ENCODE peak calls at places on chromosomes 1 and 21, in seven cellular contexts. C is cardiac muscle cell, H is epithelial cell of proximal tubule, L is SK-N-SH, O is cardiac fibroblast, W is A549, Z is thoracic aorta. N is an unnamed sample.

GRCh38 chr1:41315482-41315823 is 45.8 kb upstream of the FOXO6 start:
- DNase-seq in C (no peak), H (no peak), L (no peak), O (peak; percentile 63), W (no peak), Z (no peak), N (no peak)

GRCh38 chr1:226185153-226186036 is 1.1 kb downstream of the ACBD3 start:
- DNase-seq in C (no peak), H (no peak), L (no peak), O (peak; percentile 34), W (no peak), Z (no peak), N (no peak)

GRCh38 chr1:205774277-205775014 is 836 bp downstream of the RAB29 start:
- DNase-seq in C (peak; percentile 5), H (no peak), L (peak; percentile 45), O (peak; percentile 14), W (no peak), Z (no peak), N (no peak)

GRCh38 chr21:46092026-46092764 is 5.7 kb upstream of the COL6A2 start:
- DNase-seq in C (no peak), H (no peak), L (no peak), O (peak; percentile 86), W (no peak), Z (peak; percentile 79), N (no peak)

GRCh38 chr1:17653728-17654351 is 101.3 kb upstream of the ACTL8 start:
- DNase-seq in C (peak; percentile 71), H (no peak), L (peak; percentile 85), O (peak; percentile 59), W (peak; percentile 24), Z (no peak), N (no peak)

GRCh38 chr1:225448146-225448805 is 20.4 kb upstream of the LBR start:
- DNase-seq in C (no peak), H (no peak), L (no peak), O (no peak), W (no peak), Z (no peak), N (no peak)

GRCh38 chr1:206897175-206897574 is at the start of gene IL24:
- DNase-seq in C (no peak), H (no peak), L (no peak), O (peak; percentile 17), W (no peak), Z (no peak), N (no peak)

GRCh38 chr21:30990514-30991304 is 47.6 kb downstream of the KRTAP19-8 start:
- DNase-seq in C (no peak), H (no peak), L (no peak), O (no peak), W (no peak), Z (no peak), N (no peak)

GRCh38 chr1:11691928-11692711 is 610 bp downstream of the DRAXIN start:
- DNase-seq in C (no peak), H (no peak), L (no peak), O (no peak), W (no peak), Z (no peak), N (no peak)

GRCh38 chr1:168560370-168560769 is 16.0 kb upstream of the XCL1 start:
- DNase-seq in C (no peak), H (no peak), L (no peak), O (no peak), W (no peak), Z (no peak), N (no peak)

GRCh38 chr1:153355445-153356071 is 2.1 kb upstream of the S100A9 start:
- DNase-seq in C (peak; percentile 69), H (no peak), L (peak; percentile 59), O (peak; percentile 74), W (peak; percentile 75), Z (no peak), N (peak; percentile 79)

GRCh38 chr21:38661296-38662223 is 144.2 kb upstream of the ETS2 start:
- DNase-seq in C (peak; percentile 42), H (no peak), L (peak; percentile 67), O (peak; percentile 28), W (peak; percentile 4), Z (no peak), N (no peak)

GRCh38 chr1:212479188-212479587 is 46.5 kb downstream of the NENF start:
- DNase-seq in C (no peak), H (no peak), L (no peak), O (no peak), W (no peak), Z (no peak), N (no peak)

GRCh38 chr1:28130901-28131300 is 42.5 kb upstream of the EYA3 start:
- DNase-seq in C (no peak), H (no peak), L (no peak), O (no peak), W (no peak), Z (no peak), N (no peak)

GRCh38 chr1:37930246-37931142 is 16.4 kb downstream of the INPP5B start:
- DNase-seq in C (peak; percentile 63), H (no peak), L (no peak), O (peak; percentile 14), W (no peak), Z (no peak), N (no peak)

GRCh38 chr1:109815809-109816791 is 52.4 kb upstream of the EPS8L3 start:
- DNase-seq in C (no peak), H (no peak), L (no peak), O (peak; percentile 52), W (no peak), Z (no peak), N (peak; percentile 89)

GRCh38 chr1:229225331-229225782 is 45.6 kb upstream of the RAB4A start:
- DNase-seq in C (no peak), H (no peak), L (no peak), O (no peak), W (no peak), Z (no peak), N (no peak)

GRCh38 chr1:87117761-87118160 is 203.3 kb downstream of the HS2ST1 start:
- DNase-seq in C (no peak), H (no peak), L (no peak), O (no peak), W (no peak), Z (no peak), N (no peak)

GRCh38 chr1:87119741-87120140 is 205.3 kb downstream of the HS2ST1 start:
- DNase-seq in C (no peak), H (no peak), L (no peak), O (no peak), W (no peak), Z (no peak), N (no peak)

GRCh38 chr1:87123610-87124009 is 205.1 kb upstream of the LMO4 start:
- DNase-seq in C (no peak), H (no peak), L (no peak), O (no peak), W (no peak), Z (no peak), N (no peak)

GRCh38 chr1:87121732-87122163 is 206.9 kb upstream of the LMO4 start:
- DNase-seq in C (no peak), H (no peak), L (no peak), O (no peak), W (no peak), Z (no peak), N (no peak)

DNA sequence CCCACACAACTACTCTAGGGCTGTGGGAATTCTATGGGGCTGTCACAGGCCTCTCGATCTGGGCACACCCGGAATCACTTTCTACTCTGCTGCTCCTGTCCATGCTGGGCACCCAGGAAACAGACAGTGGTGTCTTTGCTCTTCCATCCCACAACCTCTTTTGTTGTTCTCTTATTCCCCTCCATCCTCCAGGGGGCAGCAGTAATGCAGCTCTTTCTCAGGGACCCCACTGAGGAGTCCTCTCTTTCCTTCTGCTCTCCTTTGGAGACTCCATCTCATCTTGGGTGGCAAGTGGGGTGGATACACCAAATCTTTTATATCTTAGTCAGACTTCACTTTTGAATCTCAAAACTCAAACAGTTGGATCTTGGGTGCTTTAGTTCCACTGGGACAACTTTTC is 206.3 kb downstream of the HS2ST1 start:
- DNase-seq in C (no peak), H (no peak), L (no peak), O (no peak), W (no peak), Z (no peak), N (no peak)
- TF ChIP-seq CTCF in C (peak; percentile 33), H (peak; percentile 54), L (peak; percentile 42), O (peak; percentile 40), W (no peak), Z (no peak), N (peak; percentile 37)

GRCh38 chr1:39129514-39129913 is 75.0 kb upstream of the MACF1 start:
- DNase-seq in C (no peak), H (no peak), L (no peak), O (peak; percentile 71), W (peak; percentile 53), Z (no peak), N (no peak)
- TF ChIP-seq CTCF in C (peak; percentile 44), H (peak; percentile 56), L (peak; percentile 60), O (peak; percentile 28), W (peak; percentile 38), Z (peak; percentile 14), N (no peak)

DNA sequence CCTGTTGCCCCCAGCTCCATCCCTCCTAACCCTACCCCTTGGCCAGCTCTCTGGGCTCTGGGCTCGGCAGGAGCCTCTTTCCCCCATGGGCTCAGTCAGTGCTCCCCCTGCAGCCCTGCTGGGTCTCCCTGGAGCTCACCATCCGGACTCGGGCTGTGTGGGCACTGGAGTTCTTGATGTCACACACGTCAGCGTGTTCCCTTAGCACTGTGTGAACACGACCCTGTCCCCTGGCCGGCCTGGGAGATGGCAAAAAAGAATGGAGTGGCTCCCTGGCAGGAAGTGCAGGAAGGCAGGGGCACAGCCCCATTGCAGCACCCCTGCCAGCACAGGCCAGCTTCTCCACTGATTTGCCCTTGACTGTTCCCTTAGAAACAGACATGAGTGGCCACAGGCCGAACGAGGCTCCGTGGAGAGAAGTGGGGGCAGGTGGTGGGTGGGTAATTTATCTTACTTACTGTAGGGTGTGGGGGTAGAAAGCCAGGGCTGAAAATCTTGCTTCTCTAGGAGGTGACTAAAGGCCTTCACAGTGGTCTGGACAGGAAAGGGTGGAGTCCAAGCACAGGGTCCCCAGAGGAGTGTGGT is 381.8 kb upstream of the VAMP3 start:
- DNase-seq in C (no peak), H (no peak), L (peak; percentile 60), O (peak; percentile 5), W (no peak), Z (no peak), N (no peak)
- TF ChIP-seq CTCF in C (no peak), H (no peak), L (no peak), O (peak; percentile 2), W (no peak), Z (no peak), N (no peak)

GRCh38 chr1:29453502-29454240 is 217.3 kb downstream of the PTPRU start:
- DNase-seq in C (peak; percentile 67), H (peak; percentile 9), L (peak; percentile 74), O (peak; percentile 80), W (peak; percentile 58), Z (no peak), N (no peak)
- TF ChIP-seq CTCF in C (peak; percentile 42), H (peak; percentile 54), L (peak; percentile 13), O (no peak), W (peak; percentile 29), Z (no peak), N (no peak)

GRCh38 chr1:15033264-15033663 is 120.3 kb upstream of the TMEM51 start:
- DNase-seq in C (no peak), H (no peak), L (no peak), O (peak; percentile 73), W (no peak), Z (no peak), N (no peak)
- TF ChIP-seq CTCF in C (peak; percentile 49), H (peak; percentile 47), L (peak; percentile 49), O (peak; percentile 17), W (no peak), Z (no peak), N (no peak)

GRCh38 chr1:203166192-203166940 is 9.3 kb downstream of the MYBPH start:
- DNase-seq in C (peak; percentile 31), H (no peak), L (no peak), O (no peak), W (peak; percentile 15), Z (no peak), N (no peak)
- TF ChIP-seq CTCF in C (peak; percentile 21), H (peak; percentile 44), L (no peak), O (peak; percentile 5), W (peak; percentile 26), Z (no peak), N (no peak)

N was measured in CD14-positive monocyte.